ENCODE peak calls at places on chromosomes 6 and 20, in six cellular contexts. One of them, this sample, is unnamed.

GRCh38 chr20:9136114-9136513 is 67.2 kb downstream of the PLCB4 start:
- DNase-seq in upper lobe of right lung: no peak
- DNase-seq in ovary: no peak
- DNase-seq in stimulated activated effector memory CD8-positive, alpha-beta T cell treated with anti-CD3 and anti-CD28 coated beads, Interleukin-12 subunit alpha, Interleukin-12 subunit beta, amount 100 ng/mL, for 72 hours: no peak
- DNase-seq in A172: no peak
- DNase-seq in A549: no peak
- DNase-seq in this sample: no peak

GRCh38 chr6:41286544-41287346 is at the start of gene TREM1:
- DNase-seq in upper lobe of right lung: peak
- DNase-seq in ovary: no peak
- DNase-seq in stimulated activated effector memory CD8-positive, alpha-beta T cell treated with anti-CD3 and anti-CD28 coated beads, Interleukin-12 subunit alpha, Interleukin-12 subunit beta, amount 100 ng/mL, for 72 hours: no peak
- DNase-seq in A172: peak
- DNase-seq in A549: no peak
- DNase-seq in this sample: peak

GRCh38 chr6:5541751-5542432 is 280.6 kb downstream of the FARS2 start:
- DNase-seq in upper lobe of right lung: no peak
- DNase-seq in ovary: no peak
- DNase-seq in stimulated activated effector memory CD8-positive, alpha-beta T cell treated with anti-CD3 and anti-CD28 coated beads, Interleukin-12 subunit alpha, Interleukin-12 subunit beta, amount 100 ng/mL, for 72 hours: no peak
- DNase-seq in A172: peak
- DNase-seq in A549: no peak
- DNase-seq in this sample: peak

GRCh38 chr20:19368351-19368750 is 155.9 kb downstream of the SLC24A3 start:
- DNase-seq in upper lobe of right lung: no peak
- DNase-seq in ovary: no peak
- DNase-seq in stimulated activated effector memory CD8-positive, alpha-beta T cell treated with anti-CD3 and anti-CD28 coated beads, Interleukin-12 subunit alpha, Interleukin-12 subunit beta, amount 100 ng/mL, for 72 hours: no peak
- DNase-seq in A172: no peak
- DNase-seq in A549: no peak
- DNase-seq in this sample: no peak

GRCh38 chr20:40963505-40963845 is 65.1 kb upstream of the TOP1 start:
- DNase-seq in upper lobe of right lung: no peak
- DNase-seq in ovary: no peak
- DNase-seq in stimulated activated effector memory CD8-positive, alpha-beta T cell treated with anti-CD3 and anti-CD28 coated beads, Interleukin-12 subunit alpha, Interleukin-12 subunit beta, amount 100 ng/mL, for 72 hours: no peak
- DNase-seq in A172: no peak
- DNase-seq in A549: no peak
- DNase-seq in this sample: no peak

GRCh38 chr6:107491059-107491609 is 1.2 kb downstream of the SOBP start:
- DNase-seq in upper lobe of right lung: peak
- DNase-seq in ovary: peak
- DNase-seq in stimulated activated effector memory CD8-positive, alpha-beta T cell treated with anti-CD3 and anti-CD28 coated beads, Interleukin-12 subunit alpha, Interleukin-12 subunit beta, amount 100 ng/mL, for 72 hours: peak
- DNase-seq in A172: no peak
- DNase-seq in A549: peak
- DNase-seq in this sample: peak

GRCh38 chr6:48835421-48835958 is 627.6 kb downstream of the MMUT start:
- DNase-seq in upper lobe of right lung: no peak
- DNase-seq in ovary: no peak
- DNase-seq in stimulated activated effector memory CD8-positive, alpha-beta T cell treated with anti-CD3 and anti-CD28 coated beads, Interleukin-12 subunit alpha, Interleukin-12 subunit beta, amount 100 ng/mL, for 72 hours: no peak
- DNase-seq in A172: peak
- DNase-seq in A549: no peak
- DNase-seq in this sample: no peak

GRCh38 chr6:117547688-117548621 is 54.4 kb downstream of the GOPC start:
- DNase-seq in upper lobe of right lung: peak
- DNase-seq in ovary: peak
- DNase-seq in stimulated activated effector memory CD8-positive, alpha-beta T cell treated with anti-CD3 and anti-CD28 coated beads, Interleukin-12 subunit alpha, Interleukin-12 subunit beta, amount 100 ng/mL, for 72 hours: peak
- DNase-seq in A172: no peak
- DNase-seq in A549: no peak
- DNase-seq in this sample: peak

GRCh38 chr6:71252960-71253359 is 35.7 kb upstream of the OGFRL1 start:
- DNase-seq in upper lobe of right lung: no peak
- DNase-seq in ovary: no peak
- DNase-seq in stimulated activated effector memory CD8-positive, alpha-beta T cell treated with anti-CD3 and anti-CD28 coated beads, Interleukin-12 subunit alpha, Interleukin-12 subunit beta, amount 100 ng/mL, for 72 hours: no peak
- DNase-seq in A172: no peak
- DNase-seq in A549: no peak
- DNase-seq in this sample: no peak

GRCh38 chr6:139877828-139878405 is 503.5 kb upstream of the CITED2 start:
- DNase-seq in upper lobe of right lung: no peak
- DNase-seq in ovary: no peak
- DNase-seq in stimulated activated effector memory CD8-positive, alpha-beta T cell treated with anti-CD3 and anti-CD28 coated beads, Interleukin-12 subunit alpha, Interleukin-12 subunit beta, amount 100 ng/mL, for 72 hours: no peak
- DNase-seq in A172: no peak
- DNase-seq in A549: no peak
- DNase-seq in this sample: no peak

GRCh38 chr6:113857565-113858066 is 471 bp downstream of the MARCKS start:
- DNase-seq in upper lobe of right lung: peak
- DNase-seq in ovary: peak
- DNase-seq in stimulated activated effector memory CD8-positive, alpha-beta T cell treated with anti-CD3 and anti-CD28 coated beads, Interleukin-12 subunit alpha, Interleukin-12 subunit beta, amount 100 ng/mL, for 72 hours: no peak
- DNase-seq in A172: no peak
- DNase-seq in A549: peak
- DNase-seq in this sample: no peak

GRCh38 chr6:35046862-35047261 is 94.3 kb downstream of the TCP11 start:
- DNase-seq in upper lobe of right lung: no peak
- DNase-seq in ovary: no peak
- DNase-seq in stimulated activated effector memory CD8-positive, alpha-beta T cell treated with anti-CD3 and anti-CD28 coated beads, Interleukin-12 subunit alpha, Interleukin-12 subunit beta, amount 100 ng/mL, for 72 hours: no peak
- DNase-seq in A172: no peak
- DNase-seq in A549: no peak
- DNase-seq in this sample: no peak

GRCh38 chr6:34834789-34835518 is 43.1 kb downstream of the BLTP3A start:
- DNase-seq in upper lobe of right lung: no peak
- DNase-seq in ovary: no peak
- DNase-seq in stimulated activated effector memory CD8-positive, alpha-beta T cell treated with anti-CD3 and anti-CD28 coated beads, Interleukin-12 subunit alpha, Interleukin-12 subunit beta, amount 100 ng/mL, for 72 hours: no peak
- DNase-seq in A172: no peak
- DNase-seq in A549: no peak
- DNase-seq in this sample: peak

GRCh38 chr20:11432407-11432806 is 485.3 kb upstream of the BTBD3 start:
- DNase-seq in upper lobe of right lung: no peak
- DNase-seq in ovary: no peak
- DNase-seq in stimulated activated effector memory CD8-positive, alpha-beta T cell treated with anti-CD3 and anti-CD28 coated beads, Interleukin-12 subunit alpha, Interleukin-12 subunit beta, amount 100 ng/mL, for 72 hours: no peak
- DNase-seq in A172: peak
- DNase-seq in A549: no peak
- DNase-seq in this sample: peak